ENCODE peak calls at places on chromosomes 3 and 15, in four cellular contexts. One of them, this sample, is unnamed.

GRCh38 chr3:106542101-106542769 is 673.4 kb upstream of the CBLB start:
- DNase-seq in GM23338: peak; percentile 26
- DNase-seq in gastrocnemius medialis: no peak
- DNase-seq in left ventricle myocardium inferior: no peak
- DNase-seq in this sample: no peak

GRCh38 chr3:25910997-25911396 is 121.1 kb downstream of the OXSM start:
- DNase-seq in GM23338: peak; percentile 89
- DNase-seq in gastrocnemius medialis: no peak
- DNase-seq in left ventricle myocardium inferior: no peak
- DNase-seq in this sample: no peak

GRCh38 chr15:24678485-24678884 is 2.9 kb downstream of the NPAP1 start:
- DNase-seq in GM23338: peak; percentile 33
- DNase-seq in gastrocnemius medialis: no peak
- DNase-seq in left ventricle myocardium inferior: no peak
- DNase-seq in this sample: no peak

GRCh38 chr3:20822251-20822650 is 636.2 kb upstream of the SGO1 start:
- DNase-seq in GM23338: no peak
- DNase-seq in gastrocnemius medialis: no peak
- DNase-seq in left ventricle myocardium inferior: no peak
- DNase-seq in this sample: no peak

GRCh38 chr15:87863152-87863551 is 393.4 kb downstream of the NTRK3 start:
- DNase-seq in GM23338: peak; percentile 78
- DNase-seq in gastrocnemius medialis: no peak
- DNase-seq in left ventricle myocardium inferior: no peak
- DNase-seq in this sample: no peak

GRCh38 chr3:76812649-76813048 is 227.2 kb upstream of the ROBO2 start:
- DNase-seq in GM23338: no peak
- DNase-seq in gastrocnemius medialis: no peak
- DNase-seq in left ventricle myocardium inferior: no peak
- DNase-seq in this sample: no peak

GRCh38 chr3:172279191-172279640 is 169.0 kb downstream of the GHSR start:
- DNase-seq in GM23338: no peak
- DNase-seq in gastrocnemius medialis: no peak
- DNase-seq in left ventricle myocardium inferior: no peak
- DNase-seq in this sample: no peak

GRCh38 chr3:68057637-68058320 is 403.4 kb upstream of the SUCLG2 start:
- DNase-seq in GM23338: no peak
- DNase-seq in gastrocnemius medialis: no peak
- DNase-seq in left ventricle myocardium inferior: no peak
- DNase-seq in this sample: no peak

GRCh38 chr3:48467473-48468267 is 21.1 kb downstream of the ATRIP start:
- DNase-seq in GM23338: no peak
- DNase-seq in gastrocnemius medialis: no peak
- DNase-seq in left ventricle myocardium inferior: no peak
- DNase-seq in this sample: no peak

GRCh38 chr15:58190419-58190818 is 52.2 kb downstream of the AQP9 start:
- DNase-seq in GM23338: no peak
- DNase-seq in gastrocnemius medialis: no peak
- DNase-seq in left ventricle myocardium inferior: no peak
- DNase-seq in this sample: no peak

GRCh38 chr15:55241895-55242294 is 45.2 kb upstream of the RSL24D1 start:
- DNase-seq in GM23338: no peak
- DNase-seq in gastrocnemius medialis: no peak
- DNase-seq in left ventricle myocardium inferior: no peak
- DNase-seq in this sample: no peak

GRCh38 chr15:90873998-90874605 is 5.7 kb downstream of the FURIN start:
- DNase-seq in GM23338: peak; percentile 57
- DNase-seq in gastrocnemius medialis: no peak
- DNase-seq in left ventricle myocardium inferior: no peak
- DNase-seq in this sample: no peak
- H3K27ac ChIP-seq in GM23338: peak overlapping the region; percentile 59
- H3K27ac ChIP-seq in gastrocnemius medialis: peak overlapping the region; percentile 98
- H3K27ac ChIP-seq in left ventricle myocardium inferior: peak overlapping the region; percentile 98
- H3K27ac ChIP-seq in this sample: peak overlapping the region; percentile 49

GRCh38 chr3:197476126-197476525 is 79.6 kb downstream of the BDH1 start:
- DNase-seq in GM23338: no peak
- DNase-seq in gastrocnemius medialis: no peak
- DNase-seq in left ventricle myocardium inferior: no peak
- DNase-seq in this sample: no peak

GRCh38 chr3:197471221-197472010 is 84.4 kb downstream of the BDH1 start:
- DNase-seq in GM23338: no peak
- DNase-seq in gastrocnemius medialis: no peak
- DNase-seq in left ventricle myocardium inferior: no peak
- DNase-seq in this sample: no peak

GRCh38 chr3:197472151-197472550 is 83.6 kb downstream of the BDH1 start:
- DNase-seq in GM23338: no peak
- DNase-seq in gastrocnemius medialis: no peak
- DNase-seq in left ventricle myocardium inferior: no peak
- DNase-seq in this sample: no peak

GRCh38 chr3:197478746-197479668 is 76.8 kb downstream of the BDH1 start:
- DNase-seq in GM23338: no peak
- DNase-seq in gastrocnemius medialis: no peak
- DNase-seq in left ventricle myocardium inferior: no peak
- DNase-seq in this sample: no peak

GRCh38 chr3:197475514-197475913 is 80.3 kb downstream of the BDH1 start:
- DNase-seq in GM23338: no peak
- DNase-seq in gastrocnemius medialis: no peak
- DNase-seq in left ventricle myocardium inferior: no peak
- DNase-seq in this sample: no peak
- H3K4me1 ChIP-seq in GM23338: peaks cover 9% of the 10 kb centered on the region
- H3K4me1 ChIP-seq in gastrocnemius medialis: no peaks in the 10 kb centered on the region
- H3K4me1 ChIP-seq in left ventricle myocardium inferior: no peaks in the 10 kb centered on the region
- H3K4me1 ChIP-seq in this sample: no peaks in the 10 kb centered on the region

GRCh38 chr3:194300392-194300758 is 50.8 kb downstream of the CPN2 start:
- DNase-seq in GM23338: peak; percentile 93
- DNase-seq in gastrocnemius medialis: peak; percentile 86
- DNase-seq in left ventricle myocardium inferior: peak; percentile 76
- DNase-seq in this sample: peak; percentile 86
- H3K27ac ChIP-seq in GM23338: peak overlapping the region; percentile 52
- H3K27ac ChIP-seq in gastrocnemius medialis: peak overlapping the region; percentile 49
- H3K27ac ChIP-seq in left ventricle myocardium inferior: no peak overlapping the region
- H3K27ac ChIP-seq in this sample: peak overlapping the region; percentile 43

DNA sequence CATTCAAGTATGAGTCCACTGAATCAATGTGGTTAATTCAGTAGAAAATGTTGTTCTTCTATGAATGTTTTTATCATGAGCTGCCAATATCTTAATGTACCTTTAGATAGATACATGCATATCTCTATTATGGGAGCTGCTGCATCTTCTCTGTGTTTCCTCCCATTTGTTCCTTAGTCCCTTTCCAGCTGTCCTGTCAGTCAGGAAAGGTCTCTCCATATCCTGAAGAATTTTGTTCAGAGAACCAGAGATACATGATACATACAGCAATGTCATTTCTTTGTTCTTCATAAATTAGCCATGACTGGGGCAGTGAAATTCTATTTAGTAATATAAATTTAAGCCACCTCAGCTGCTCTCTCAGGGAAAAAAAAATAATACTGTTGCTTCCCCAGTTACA is 103.7 kb downstream of the P3H2 start:
- DNase-seq in GM23338: no peak
- DNase-seq in gastrocnemius medialis: no peak
- DNase-seq in left ventricle myocardium inferior: no peak
- DNase-seq in this sample: no peak
- H3K4me1 ChIP-seq in GM23338: peaks cover 53% of the 10 kb centered on the region
- H3K4me1 ChIP-seq in gastrocnemius medialis: no peaks in the 10 kb centered on the region
- H3K4me1 ChIP-seq in left ventricle myocardium inferior: peaks cover 5% of the 10 kb centered on the region
- H3K4me1 ChIP-seq in this sample: no peaks in the 10 kb centered on the region

GRCh38 chr3:175274474-175275218 is 415.5 kb downstream of the NAALADL2 start:
- DNase-seq in GM23338: no peak
- DNase-seq in gastrocnemius medialis: no peak
- DNase-seq in left ventricle myocardium inferior: no peak
- DNase-seq in this sample: no peak
- H3K27ac ChIP-seq in GM23338: no peak overlapping the region
- H3K27ac ChIP-seq in gastrocnemius medialis: no peak overlapping the region
- H3K27ac ChIP-seq in left ventricle myocardium inferior: no peak overlapping the region
- H3K27ac ChIP-seq in this sample: no peak overlapping the region